ENCODE peak calls at places on chromosomes 1 and 21, in eight cellular contexts. V is fibroblast of villous mesenchyme, N is astrocyte of the spinal cord, P is astrocyte of the cerebellum, F is type B pancreatic cell, S is testis, R is GM13977, J is left ventricle myocardium inferior. I is an unnamed sample.

GRCh38 chr1:59446257-59446901 is 149.5 kb downstream of the FGGY start:
- DNase-seq in R (no peak), N (peak; percentile 86), S (peak; percentile 18), F (no peak), V (peak; percentile 76), P (no peak), J (no peak), I (peak; percentile 76)

GRCh38 chr1:29682918-29683314 is 446.6 kb downstream of the PTPRU start:
- DNase-seq in F (peak; percentile 53), N (peak; percentile 39), J (no peak), V (peak; percentile 4), P (no peak), R (no peak), S (no peak), I (no peak)

GRCh38 chr1:11478571-11479374 is at the start of gene DISP3:
- DNase-seq in R (peak; percentile 97), P (no peak), S (peak; percentile 73), N (peak; percentile 42), J (peak; percentile 39), V (peak; percentile 17), F (peak; percentile 88), I (peak; percentile 10)

GRCh38 chr1:234868296-234869147 is 258.5 kb upstream of the IRF2BP2 start:
- DNase-seq in P (no peak), N (no peak), J (no peak), S (no peak), F (no peak), V (no peak), R (no peak), I (no peak)

GRCh38 chr1:198756470-198756869 is 117.6 kb downstream of the PTPRC start:
- DNase-seq in F (no peak), J (no peak), N (peak; percentile 41), P (no peak), V (no peak), R (no peak), S (no peak), I (peak; percentile 9)

GRCh38 chr1:64302971-64303370 is 99.5 kb downstream of the UBE2U start:
- DNase-seq in V (peak; percentile 8), R (no peak), J (no peak), N (peak; percentile 8), S (no peak), P (no peak), F (no peak), I (peak; percentile 22)

GRCh38 chr1:205319081-205320018 is 2.2 kb downstream of the NUAK2 start:
- DNase-seq in N (peak; percentile 79), F (no peak), R (no peak), S (peak; percentile 66), V (peak; percentile 82), J (peak; percentile 71), P (peak; percentile 56), I (peak; percentile 54)

GRCh38 chr21:28712396-28712795 is 280.3 kb downstream of the LTN1 start:
- DNase-seq in P (no peak), R (no peak), V (no peak), F (no peak), N (no peak), J (no peak), S (peak; percentile 48), I (no peak)

GRCh38 chr21:34204481-34205439 is 131.4 kb downstream of the MRPS6 start:
- DNase-seq in P (peak; percentile 28), R (no peak), S (no peak), V (no peak), N (peak; percentile 35), F (no peak), J (no peak), I (no peak)

GRCh38 chr1:154767315-154768240 is 102.5 kb downstream of the KCNN3 start:
- DNase-seq in V (peak; percentile 38), F (no peak), P (no peak), S (no peak), N (peak; percentile 47), R (no peak), J (peak; percentile 64), I (peak; percentile 39)

GRCh38 chr1:20698195-20698910 is 19.5 kb downstream of the KIF17 start:
- DNase-seq in N (peak; percentile 66), S (no peak), P (peak; percentile 12), V (peak; percentile 73), F (no peak), J (no peak), R (no peak), I (peak; percentile 75)

GRCh38 chr21:26954591-26955214 is 12.2 kb downstream of the ADAMTS5 start:
- DNase-seq in N (no peak), F (no peak), R (no peak), S (no peak), V (no peak), P (no peak), J (no peak), I (no peak)

GRCh38 chr21:42390696-42391095 is 5.2 kb downstream of the TMPRSS3 start:
- DNase-seq in P (no peak), F (no peak), S (no peak), N (no peak), V (no peak), J (no peak), R (no peak), I (no peak)

GRCh38 chr1:66764994-66765578 is 12.8 kb downstream of the DYNLT5 start:
- DNase-seq in R (peak; percentile 35), V (peak; percentile 71), F (no peak), J (no peak), S (peak; percentile 73), N (peak; percentile 67), P (peak; percentile 58), I (peak; percentile 49)

GRCh38 chr1:203048555-203049051 is 22.3 kb downstream of the PPFIA4 start:
- DNase-seq in R (no peak), J (no peak), F (no peak), P (no peak), N (no peak), V (no peak), S (no peak), I (no peak)

GRCh38 chr21:36297938-36298572 is 21.9 kb upstream of the MORC3 start:
- DNase-seq in N (no peak), R (peak; percentile 89), V (peak; percentile 77), S (peak; percentile 45), F (no peak), J (no peak), P (no peak), I (no peak)

GRCh38 chr1:161993576-161993975 is 30.1 kb downstream of the OLFML2B start:
- DNase-seq in S (no peak), P (no peak), V (no peak), J (no peak), N (no peak), F (no peak), R (no peak), I (no peak)

GRCh38 chr21:46399129-46399528 is 59.6 kb upstream of the DIP2A start:
- DNase-seq in R (no peak), V (no peak), P (no peak), N (no peak), J (no peak), F (no peak), S (no peak), I (no peak)

GRCh38 chr1:22829001-22829989 is 118.7 kb downstream of the EPHB2 start:
- DNase-seq in V (peak; percentile 40), P (no peak), J (no peak), S (peak; percentile 71), F (no peak), N (no peak), R (no peak), I (no peak)

GRCh38 chr1:87093286-87093685 is 178.9 kb downstream of the HS2ST1 start:
- DNase-seq in J (no peak), S (no peak), P (no peak), V (no peak), R (no peak), N (no peak), F (no peak), I (peak; percentile 73)

GRCh38 chr1:239909894-239910293 is 181.8 kb upstream of the FMN2 start:
- DNase-seq in P (no peak), V (peak; percentile 49), J (no peak), N (peak; percentile 65), F (no peak), S (no peak), R (no peak), I (peak; percentile 79)

GRCh38 chr1:99850458-99850974 is 355 bp downstream of the AGL start:
- DNase-seq in N (peak; percentile 41), J (no peak), V (peak; percentile 19), P (no peak), R (no peak), S (peak; percentile 24), F (no peak), I (no peak)
- TF ChIP-seq CTCF in N (no peak), J (no peak), V (no peak), P (no peak), R (no peak), S (no peak), F (no peak), I (no peak)

GRCh38 chr1:62090016-62090415 is 104.6 kb upstream of the L1TD1 start:
- DNase-seq in P (no peak), N (no peak), F (no peak), R (no peak), S (no peak), J (no peak), V (no peak), I (no peak)
- TF ChIP-seq CTCF in P (no peak), N (no peak), F (no peak), R (no peak), S (no peak), J (no peak), V (no peak), I (no peak)

GRCh38 chr1:207620573-207620893 is 24.4 kb upstream of the CR1L start:
- DNase-seq in J (no peak), F (no peak), P (no peak), R (no peak), V (no peak), S (no peak), N (no peak), I (no peak)
- TF ChIP-seq CTCF in J (no peak), F (peak; percentile 5), P (no peak), R (no peak), V (no peak), S (no peak), N (no peak), I (peak; percentile 54)

GRCh38 chr1:246567258-246568235 is 1.3 kb downstream of the CNST start:
- DNase-seq in V (peak; percentile 80), S (peak; percentile 49), R (no peak), N (peak; percentile 75), P (peak; percentile 51), F (no peak), J (no peak), I (peak; percentile 92)
- TF ChIP-seq CTCF in V (no peak), S (no peak), R (no peak), N (no peak), P (no peak), F (peak; percentile 44), J (no peak), I (no peak)

GRCh38 chr1:247936415-247936814 is 11.7 kb downstream of the OR2AJ1 start:
- DNase-seq in P (no peak), F (no peak), R (no peak), J (no peak), S (no peak), N (no peak), V (no peak), I (no peak)
- TF ChIP-seq CTCF in P (no peak), F (no peak), R (no peak), J (no peak), S (no peak), N (no peak), V (no peak), I (no peak)

GRCh38 chr1:113874017-113874879 is 2.7 kb upstream of the PTPN22 start:
- DNase-seq in J (no peak), P (no peak), S (peak; percentile 17), N (no peak), F (no peak), R (no peak), V (no peak), I (peak; percentile 18)
- TF ChIP-seq CTCF in J (no peak), P (peak; percentile 43), S (no peak), N (peak; percentile 26), F (peak; percentile 20), R (peak; percentile 55), V (no peak), I (peak; percentile 50)

I was measured in HFFc6.